ENCODE peak calls at places on chromosomes 5 and 9, in nine cellular contexts. V is hepatocyte; E is GM10248; J is NCI-H1092; T is activated CD8-positive, alpha-beta memory T cell treated with anti-CD3 and anti-CD28 coated beads for 4 hours; M is OCI-LY7; D is heart right ventricle; C is NCI-H1048; P is frontal cortex. R is an unnamed sample.

GRCh38 chr5:178642351-178642909 is 15.6 kb upstream of the CLK4 start:
- DNase-seq in V (peak), E (no peak), J (no peak), T (no peak), M (no peak), D (no peak), C (no peak), P (no peak), R (no peak)

GRCh38 chr9:127126981-127127380 is 4.5 kb upstream of the ANGPTL2 start:
- DNase-seq in V (no peak), E (no peak), J (no peak), T (no peak), M (no peak), D (no peak), C (no peak), P (no peak), R (no peak)

GRCh38 chr9:131037336-131038255 is 28.6 kb downstream of the LAMC3 start:
- DNase-seq in V (peak), E (no peak), J (no peak), T (no peak), M (no peak), D (no peak), C (no peak), P (no peak), R (no peak)

GRCh38 chr9:100473271-100474081 is 527 bp downstream of the TMEFF1 start:
- DNase-seq in V (peak), E (peak), J (peak), T (no peak), M (peak), D (no peak), C (no peak), P (peak), R (peak)

GRCh38 chr5:107381189-107381856 is 289.4 kb downstream of the EFNA5 start:
- DNase-seq in V (peak), E (no peak), J (no peak), T (no peak), M (no peak), D (no peak), C (no peak), P (no peak), R (no peak)

GRCh38 chr5:102628449-102629175 is 126.5 kb upstream of the PAM start:
- DNase-seq in V (peak), E (no peak), J (no peak), T (no peak), M (no peak), D (peak), C (no peak), P (no peak), R (no peak)

GRCh38 chr5:53133020-53133419 is 23.5 kb upstream of the MOCS2 start:
- DNase-seq in V (no peak), E (no peak), J (no peak), T (no peak), M (no peak), D (no peak), C (no peak), P (no peak), R (no peak)

GRCh38 chr9:135858491-135859185 is 48.7 kb downstream of the CAMSAP1 start:
- DNase-seq in V (no peak), E (no peak), J (no peak), T (no peak), M (no peak), D (no peak), C (no peak), P (no peak), R (no peak)

GRCh38 chr9:99173570-99174504 is 47.9 kb downstream of the ALG2 start:
- DNase-seq in V (no peak), E (peak), J (no peak), T (no peak), M (no peak), D (no peak), C (peak), P (no peak), R (no peak)

GRCh38 chr5:76808142-76808691 is 10.6 kb upstream of the F2RL1 start:
- DNase-seq in V (no peak), E (no peak), J (no peak), T (no peak), M (no peak), D (no peak), C (no peak), P (no peak), R (no peak)

GRCh38 chr5:38257236-38258036 is 923 bp upstream of the EGFLAM start:
- DNase-seq in V (no peak), E (no peak), J (no peak), T (no peak), M (no peak), D (no peak), C (no peak), P (no peak), R (no peak)

GRCh38 chr5:73897886-73898285 is 271.9 kb downstream of the ARHGEF28 start:
- DNase-seq in V (no peak), E (no peak), J (no peak), T (no peak), M (no peak), D (peak), C (no peak), P (no peak), R (no peak)

GRCh38 chr9:3732077-3733038 is 206.6 kb upstream of the RFX3 start:
- DNase-seq in V (peak), E (peak), J (peak), T (no peak), M (peak), D (peak), C (peak), P (peak), R (peak)

GRCh38 chr5:80964491-80964890 is 4.3 kb downstream of the RASGRF2 start:
- DNase-seq in V (no peak), E (no peak), J (no peak), T (no peak), M (no peak), D (no peak), C (no peak), P (no peak), R (no peak)

GRCh38 chr9:81379655-81380054 is 309.7 kb downstream of the TLE1 start:
- DNase-seq in V (no peak), E (no peak), J (no peak), T (no peak), M (no peak), D (no peak), C (no peak), P (no peak), R (no peak)